ENCODE peak calls at places on chromosomes 3 and 15, in four cellular contexts. H, Z, T and G are unnamed samples.

GRCh38 chr3:4977001-4977888 is 2.0 kb upstream of the BHLHE40 start:
- DNase-seq in H (no peak), Z (peak; percentile 68), T (peak; percentile 62), G (peak; percentile 92)

GRCh38 chr3:14128724-14129123 is 3.9 kb downstream of the TMEM43 start:
- DNase-seq in H (no peak), Z (no peak), T (no peak), G (no peak)

GRCh38 chr15:51079226-51079625 is 15.5 kb downstream of the TNFAIP8L3 start:
- DNase-seq in H (no peak), Z (no peak), T (no peak), G (no peak)

GRCh38 chr15:65336369-65336766 is 31.9 kb downstream of the RNU5B-1 start:
- DNase-seq in H (no peak), Z (no peak), T (no peak), G (no peak)

GRCh38 chr3:39107874-39108308 is 411 bp downstream of the TTC21A start:
- DNase-seq in H (no peak), Z (no peak), T (no peak), G (no peak)

GRCh38 chr3:78048698-78049097 is 1008.8 kb downstream of the ROBO2 start:
- DNase-seq in H (no peak), Z (no peak), T (no peak), G (no peak)

GRCh38 chr3:57974796-57975388 is 33.3 kb upstream of the FLNB start:
- DNase-seq in H (peak; percentile 82), Z (no peak), T (peak; percentile 85), G (no peak)

GRCh38 chr15:91782221-91782620 is 71.3 kb upstream of the SLCO3A1 start:
- DNase-seq in H (no peak), Z (no peak), T (no peak), G (no peak)

GRCh38 chr15:77412972-77413371 is 6.9 kb downstream of the PEAK1 start:
- DNase-seq in H (no peak), Z (no peak), T (no peak), G (no peak)

DNA sequence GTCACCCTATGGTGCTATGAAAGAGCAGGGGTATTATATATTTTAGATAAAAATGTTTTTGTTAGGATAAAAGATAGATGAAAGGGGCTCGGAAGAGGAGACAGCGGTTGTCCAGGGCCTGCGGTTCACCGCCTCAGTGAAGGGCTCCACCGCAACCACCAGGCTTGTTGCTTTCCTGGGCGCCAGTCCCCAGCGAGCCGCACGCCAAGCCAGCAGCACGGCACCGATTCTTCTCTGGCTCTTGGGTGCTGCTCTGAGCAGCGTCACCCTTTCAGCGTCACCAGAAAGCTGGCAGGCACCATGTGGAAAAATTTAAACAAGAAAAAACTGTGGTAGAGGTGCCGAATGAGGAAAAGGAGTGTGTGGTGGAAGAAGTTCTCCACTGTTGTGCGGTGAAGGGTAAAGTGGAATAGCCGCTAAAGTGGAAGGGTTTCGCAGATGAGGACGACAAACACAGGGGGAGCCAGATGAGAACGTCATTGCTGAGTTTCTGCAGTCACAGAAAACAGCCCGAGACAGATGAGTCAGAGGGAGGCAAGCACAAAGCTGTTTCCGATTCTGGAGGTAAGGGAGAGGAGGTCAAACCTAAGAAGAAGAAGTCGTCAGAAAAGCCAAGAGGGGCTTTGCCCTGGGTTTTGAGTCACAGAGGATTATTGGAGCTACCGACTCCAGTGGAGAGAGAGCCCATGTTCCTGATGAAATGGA is 569.2 kb downstream of the ZBBX start:
- DNase-seq in H (no peak), Z (no peak), T (no peak), G (no peak)
- H3K27ac ChIP-seq in H (no peak overlapping the region), Z (no peak overlapping the region), T (no peak overlapping the region), G (no peak overlapping the region)

DNA sequence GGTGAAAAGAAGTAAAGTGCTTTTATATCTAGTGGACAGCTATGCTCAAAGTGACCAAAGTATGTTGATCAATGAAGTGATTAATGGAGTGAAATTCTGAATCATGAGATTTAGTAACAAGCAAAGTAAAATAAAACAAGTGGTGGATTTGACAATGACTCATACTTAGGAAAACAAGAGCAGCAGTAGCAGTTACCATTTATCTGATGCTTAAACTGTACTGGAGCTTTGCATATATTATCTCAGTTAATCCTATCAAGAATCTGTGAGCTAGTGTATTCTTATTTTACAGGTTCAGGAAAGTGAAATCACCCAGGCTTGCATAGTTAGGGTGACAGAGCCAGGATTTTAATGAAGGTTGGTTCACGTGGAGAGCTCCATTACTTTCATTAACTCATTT is 50.6 kb upstream of the SPATA16 start:
- DNase-seq in H (no peak), Z (no peak), T (no peak), G (no peak)
- H3K4me3 ChIP-seq in H (no peak overlapping the region), Z (no peak overlapping the region), T (no peak overlapping the region), G (no peak overlapping the region)

GRCh38 chr3:70352215-70352614 is 39.8 kb upstream of the MDFIC2 start:
- DNase-seq in H (no peak), Z (no peak), T (no peak), G (no peak)
- H3K27ac ChIP-seq in H (no peak overlapping the region), Z (no peak overlapping the region), T (no peak overlapping the region), G (no peak overlapping the region)

DNA sequence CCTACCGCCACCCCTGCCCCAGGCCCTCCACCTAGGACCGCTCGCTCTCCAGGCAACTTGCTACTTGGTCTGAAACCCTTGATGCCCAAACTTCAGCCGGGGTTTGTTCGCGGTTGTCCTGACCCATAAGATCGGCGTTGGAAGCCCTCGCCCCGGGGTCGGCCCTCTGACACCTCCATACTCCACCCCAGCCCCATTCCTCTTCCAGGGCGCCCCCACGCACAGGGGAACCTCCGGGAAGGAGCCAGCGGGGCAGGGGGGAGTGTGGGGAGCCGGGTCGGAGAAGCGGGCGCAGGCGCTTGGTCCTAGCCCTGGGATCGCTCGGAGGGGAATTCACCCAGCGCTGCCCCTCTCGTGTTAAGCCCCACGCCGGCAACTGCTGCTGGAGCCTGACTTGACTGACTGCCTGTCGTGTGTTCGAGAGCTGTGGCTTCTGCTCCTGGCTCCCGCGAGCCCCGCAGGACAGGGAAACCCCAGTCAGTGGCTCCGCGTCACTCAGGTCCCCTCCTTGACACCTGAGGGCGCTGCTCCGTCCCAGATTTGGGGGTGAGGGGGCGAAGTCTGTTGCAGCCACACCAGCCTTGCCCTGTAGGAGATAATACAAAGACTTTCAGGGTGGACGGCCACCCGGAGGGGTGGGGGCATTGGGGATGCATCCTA is 675 bp downstream of the RYR3 start:
- DNase-seq in H (no peak), Z (no peak), T (no peak), G (peak; percentile 18)
- H3K4me3 ChIP-seq in H (no peak overlapping the region), Z (peak overlapping the region; percentile 78), T (peak overlapping the region; percentile 28), G (peak overlapping the region; percentile 72)